ENCODE peak calls at places on chromosomes 1 and 21, in five cellular contexts. One of them, this sample, is unnamed.

GRCh38 chr21:43864313-43864805 is 664 bp upstream of the AGPAT3 start:
- DNase-seq in tibial nerve: no peak
- DNase-seq in upper lobe of right lung: peak; percentile 87
- DNase-seq in tibial artery: no peak
- DNase-seq in gastrocnemius medialis: peak; percentile 64
- DNase-seq in this sample: no peak

GRCh38 chr1:18530567-18531502 is 50.1 kb downstream of the KLHDC7A start:
- DNase-seq in tibial nerve: no peak
- DNase-seq in upper lobe of right lung: peak; percentile 23
- DNase-seq in tibial artery: no peak
- DNase-seq in gastrocnemius medialis: no peak
- DNase-seq in this sample: no peak

GRCh38 chr1:228989992-228990827 is 254.9 kb downstream of the RHOU start:
- DNase-seq in tibial nerve: peak; percentile 47
- DNase-seq in upper lobe of right lung: peak; percentile 73
- DNase-seq in tibial artery: peak; percentile 81
- DNase-seq in gastrocnemius medialis: peak; percentile 68
- DNase-seq in this sample: peak; percentile 21

GRCh38 chr1:51907079-51907702 is 28.7 kb upstream of the NRDC start:
- DNase-seq in tibial nerve: no peak
- DNase-seq in upper lobe of right lung: no peak
- DNase-seq in tibial artery: no peak
- DNase-seq in gastrocnemius medialis: no peak
- DNase-seq in this sample: no peak

GRCh38 chr1:150273310-150273709 is 720 bp downstream of the C1orf54 start:
- DNase-seq in tibial nerve: no peak
- DNase-seq in upper lobe of right lung: no peak
- DNase-seq in tibial artery: no peak
- DNase-seq in gastrocnemius medialis: no peak
- DNase-seq in this sample: no peak

GRCh38 chr1:47682198-47682597 is 244.4 kb downstream of the FOXD2 start:
- DNase-seq in tibial nerve: no peak
- DNase-seq in upper lobe of right lung: no peak
- DNase-seq in tibial artery: peak; percentile 3
- DNase-seq in gastrocnemius medialis: no peak
- DNase-seq in this sample: no peak

GRCh38 chr1:53270873-53271272 is 32.6 kb upstream of the MAGOH start:
- DNase-seq in tibial nerve: no peak
- DNase-seq in upper lobe of right lung: no peak
- DNase-seq in tibial artery: no peak
- DNase-seq in gastrocnemius medialis: no peak
- DNase-seq in this sample: no peak

GRCh38 chr21:34065015-34065414 is 8.4 kb upstream of the MRPS6 start:
- DNase-seq in tibial nerve: no peak
- DNase-seq in upper lobe of right lung: no peak
- DNase-seq in tibial artery: no peak
- DNase-seq in gastrocnemius medialis: no peak
- DNase-seq in this sample: no peak

GRCh38 chr1:235024045-235024439 is 104.6 kb downstream of the TOMM20 start:
- DNase-seq in tibial nerve: no peak
- DNase-seq in upper lobe of right lung: no peak
- DNase-seq in tibial artery: no peak
- DNase-seq in gastrocnemius medialis: no peak
- DNase-seq in this sample: no peak

GRCh38 chr1:143665606-143666005 is 306.2 kb downstream of the FAM72C start:
- DNase-seq in tibial nerve: no peak
- DNase-seq in upper lobe of right lung: no peak
- DNase-seq in tibial artery: no peak
- DNase-seq in gastrocnemius medialis: no peak
- DNase-seq in this sample: no peak

GRCh38 chr1:109927908-109928307 is 17.3 kb downstream of the CSF1 start:
- DNase-seq in tibial nerve: peak; percentile 66
- DNase-seq in upper lobe of right lung: no peak
- DNase-seq in tibial artery: peak; percentile 90
- DNase-seq in gastrocnemius medialis: peak; percentile 79
- DNase-seq in this sample: peak; percentile 47

GRCh38 chr1:99727575-99728190 is 38.8 kb downstream of the FRRS1 start:
- DNase-seq in tibial nerve: no peak
- DNase-seq in upper lobe of right lung: no peak
- DNase-seq in tibial artery: no peak
- DNase-seq in gastrocnemius medialis: no peak
- DNase-seq in this sample: no peak

GRCh38 chr1:83725735-83726360 is 273.1 kb downstream of the TTLL7 start:
- DNase-seq in tibial nerve: no peak
- DNase-seq in upper lobe of right lung: no peak
- DNase-seq in tibial artery: no peak
- DNase-seq in gastrocnemius medialis: no peak
- DNase-seq in this sample: no peak

GRCh38 chr21:17512245-17513213 is at the start of gene CXADR:
- DNase-seq in tibial nerve: no peak
- DNase-seq in upper lobe of right lung: peak; percentile 96
- DNase-seq in tibial artery: no peak
- DNase-seq in gastrocnemius medialis: no peak
- DNase-seq in this sample: no peak

GRCh38 chr1:22808846-22809501 is 98.3 kb downstream of the EPHB2 start:
- DNase-seq in tibial nerve: no peak
- DNase-seq in upper lobe of right lung: no peak
- DNase-seq in tibial artery: peak; percentile 42
- DNase-seq in gastrocnemius medialis: no peak
- DNase-seq in this sample: no peak

GRCh38 chr1:62373221-62373620 is 54.0 kb upstream of the KANK4 start:
- DNase-seq in tibial nerve: no peak
- DNase-seq in upper lobe of right lung: no peak
- DNase-seq in tibial artery: no peak
- DNase-seq in gastrocnemius medialis: no peak
- DNase-seq in this sample: no peak

GRCh38 chr1:91851130-91852010 is 34.6 kb downstream of the TGFBR3 start:
- DNase-seq in tibial nerve: peak; percentile 84
- DNase-seq in upper lobe of right lung: peak; percentile 92
- DNase-seq in tibial artery: peak; percentile 89
- DNase-seq in gastrocnemius medialis: peak; percentile 71
- DNase-seq in this sample: peak; percentile 67

GRCh38 chr1:240737268-240737667 is 125.3 kb upstream of the GREM2 start:
- DNase-seq in tibial nerve: no peak
- DNase-seq in upper lobe of right lung: no peak
- DNase-seq in tibial artery: no peak
- DNase-seq in gastrocnemius medialis: no peak
- DNase-seq in this sample: no peak

GRCh38 chr1:160826546-160826945 is 30.6 kb downstream of the LY9 start:
- DNase-seq in tibial nerve: no peak
- DNase-seq in upper lobe of right lung: no peak
- DNase-seq in tibial artery: no peak
- DNase-seq in gastrocnemius medialis: no peak
- DNase-seq in this sample: no peak

GRCh38 chr21:31132574-31133242 is 94.4 kb upstream of the KRTAP19-8 start:
- DNase-seq in tibial nerve: no peak
- DNase-seq in upper lobe of right lung: no peak
- DNase-seq in tibial artery: no peak
- DNase-seq in gastrocnemius medialis: no peak
- DNase-seq in this sample: no peak

GRCh38 chr1:24481843-24482610 is 20.6 kb upstream of the RCAN3 start:
- DNase-seq in tibial nerve: no peak
- DNase-seq in upper lobe of right lung: no peak
- DNase-seq in tibial artery: no peak
- DNase-seq in gastrocnemius medialis: no peak
- DNase-seq in this sample: no peak

GRCh38 chr21:35450830-35451229 is 401.7 kb upstream of the RUNX1 start:
- DNase-seq in tibial nerve: no peak
- DNase-seq in upper lobe of right lung: no peak
- DNase-seq in tibial artery: no peak
- DNase-seq in gastrocnemius medialis: no peak
- DNase-seq in this sample: no peak

GRCh38 chr1:84541679-84542078 is 32.6 kb downstream of the CTBS start:
- DNase-seq in tibial nerve: no peak
- DNase-seq in upper lobe of right lung: no peak
- DNase-seq in tibial artery: no peak
- DNase-seq in gastrocnemius medialis: no peak
- DNase-seq in this sample: no peak

GRCh38 chr1:210448293-210448892 is 119.7 kb downstream of the HHAT start:
- DNase-seq in tibial nerve: no peak
- DNase-seq in upper lobe of right lung: no peak
- DNase-seq in tibial artery: no peak
- DNase-seq in gastrocnemius medialis: no peak
- DNase-seq in this sample: no peak

GRCh38 chr1:153933420-153933819 is 10.6 kb upstream of the GATAD2B start:
- DNase-seq in tibial nerve: no peak
- DNase-seq in upper lobe of right lung: peak; percentile 54
- DNase-seq in tibial artery: no peak
- DNase-seq in gastrocnemius medialis: peak; percentile 10
- DNase-seq in this sample: no peak

GRCh38 chr1:91402023-91402422 is 2.6 kb downstream of the HFM1 start:
- DNase-seq in tibial nerve: no peak
- DNase-seq in upper lobe of right lung: no peak
- DNase-seq in tibial artery: no peak
- DNase-seq in gastrocnemius medialis: no peak
- DNase-seq in this sample: no peak

GRCh38 chr1:65174585-65174984 is 26.6 kb downstream of the AK4 start:
- DNase-seq in tibial nerve: peak; percentile 63
- DNase-seq in upper lobe of right lung: no peak
- DNase-seq in tibial artery: peak; percentile 86
- DNase-seq in gastrocnemius medialis: peak; percentile 62
- DNase-seq in this sample: no peak

GRCh38 chr1:51351907-51352306 is 21.5 kb upstream of the TTC39A start:
- DNase-seq in tibial nerve: no peak
- DNase-seq in upper lobe of right lung: no peak
- DNase-seq in tibial artery: no peak
- DNase-seq in gastrocnemius medialis: no peak
- DNase-seq in this sample: no peak

GRCh38 chr1:56495538-56495937 is 83.8 kb downstream of the PLPP3 start:
- DNase-seq in tibial nerve: no peak
- DNase-seq in upper lobe of right lung: no peak
- DNase-seq in tibial artery: no peak
- DNase-seq in gastrocnemius medialis: no peak
- DNase-seq in this sample: no peak
- H3K27ac ChIP-seq in tibial nerve: no peak overlapping the region
- H3K27ac ChIP-seq in upper lobe of right lung: no peak overlapping the region
- H3K27ac ChIP-seq in tibial artery: no peak overlapping the region
- H3K27ac ChIP-seq in gastrocnemius medialis: no peak overlapping the region
- H3K27ac ChIP-seq in this sample: no peak overlapping the region

GRCh38 chr21:36703626-36704280 is 4.8 kb downstream of the SIM2 start:
- DNase-seq in tibial nerve: no peak
- DNase-seq in upper lobe of right lung: peak; percentile 53
- DNase-seq in tibial artery: no peak
- DNase-seq in gastrocnemius medialis: no peak
- DNase-seq in this sample: no peak

GRCh38 chr21:36701912-36702621 is 3.2 kb downstream of the SIM2 start:
- DNase-seq in tibial nerve: no peak
- DNase-seq in upper lobe of right lung: no peak
- DNase-seq in tibial artery: no peak
- DNase-seq in gastrocnemius medialis: no peak
- DNase-seq in this sample: no peak

GRCh38 chr21:36700961-36701911 is 2.3 kb downstream of the SIM2 start:
- DNase-seq in tibial nerve: no peak
- DNase-seq in upper lobe of right lung: peak; percentile 61
- DNase-seq in tibial artery: no peak
- DNase-seq in gastrocnemius medialis: no peak
- DNase-seq in this sample: no peak

GRCh38 chr21:36703123-36703522 is 4.2 kb downstream of the SIM2 start:
- DNase-seq in tibial nerve: no peak
- DNase-seq in upper lobe of right lung: no peak
- DNase-seq in tibial artery: no peak
- DNase-seq in gastrocnemius medialis: no peak
- DNase-seq in this sample: no peak

DNA sequence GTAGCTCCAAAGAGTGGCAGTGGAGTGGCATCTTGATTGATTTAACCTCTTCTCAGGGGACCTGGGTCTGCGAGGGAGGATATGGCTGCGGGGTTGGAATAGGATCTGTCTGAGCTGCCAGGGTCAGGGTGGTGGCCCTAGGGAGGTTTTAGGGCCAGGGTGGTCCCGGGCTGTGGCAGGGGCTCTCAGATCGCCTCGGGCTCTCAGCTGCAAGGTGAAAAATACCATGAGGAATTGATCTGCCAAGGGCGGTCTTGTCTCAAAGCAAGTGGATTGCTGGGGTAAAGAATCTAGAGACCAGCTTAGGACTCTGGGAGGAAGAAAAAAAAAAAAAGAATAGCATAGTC is 3.7 kb downstream of the SIM2 start:
- DNase-seq in tibial nerve: no peak
- DNase-seq in upper lobe of right lung: no peak
- DNase-seq in tibial artery: no peak
- DNase-seq in gastrocnemius medialis: no peak
- DNase-seq in this sample: no peak
- H3K27me3 ChIP-seq in tibial nerve: peaks cover 3% of the 10 kb centered on the region
- H3K27me3 ChIP-seq in upper lobe of right lung: peaks cover 100% of the 10 kb centered on the region
- H3K27me3 ChIP-seq in tibial artery: peaks cover 3% of the 10 kb centered on the region
- H3K27me3 ChIP-seq in gastrocnemius medialis: peaks cover 28% of the 10 kb centered on the region
- H3K27me3 ChIP-seq in this sample: peaks cover 16% of the 10 kb centered on the region

DNA sequence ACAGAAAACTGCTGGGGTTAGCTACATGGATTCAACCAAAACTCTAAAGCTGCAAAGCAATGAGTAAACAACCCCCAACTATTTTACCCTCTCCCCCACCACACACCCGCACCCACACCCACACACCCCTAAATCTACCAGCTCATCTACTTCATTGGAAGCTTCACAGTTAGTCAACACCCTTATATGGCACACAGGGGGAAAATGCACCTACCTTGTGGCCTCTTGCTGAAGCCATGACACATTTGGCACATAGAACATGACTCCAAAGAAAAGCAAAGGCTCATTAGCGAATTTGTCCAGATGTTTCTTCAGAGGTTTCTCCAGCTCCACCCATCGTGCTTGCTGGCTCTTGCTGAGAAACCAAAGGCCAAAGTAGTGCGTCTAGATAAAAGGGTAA is 99.8 kb downstream of the PTPN14 start:
- DNase-seq in tibial nerve: no peak
- DNase-seq in upper lobe of right lung: no peak
- DNase-seq in tibial artery: no peak
- DNase-seq in gastrocnemius medialis: no peak
- DNase-seq in this sample: no peak
- H3K4me1 ChIP-seq in tibial nerve: no peaks in the 10 kb centered on the region
- H3K4me1 ChIP-seq in upper lobe of right lung: peaks cover 8% of the 10 kb centered on the region
- H3K4me1 ChIP-seq in tibial artery: peaks cover 25% of the 10 kb centered on the region
- H3K4me1 ChIP-seq in gastrocnemius medialis: peaks cover 61% of the 10 kb centered on the region
- H3K4me1 ChIP-seq in this sample: peaks cover 24% of the 10 kb centered on the region

GRCh38 chr1:203538726-203539125 is 44.8 kb downstream of the OPTC start:
- DNase-seq in tibial nerve: no peak
- DNase-seq in upper lobe of right lung: peak; percentile 6
- DNase-seq in tibial artery: no peak
- DNase-seq in gastrocnemius medialis: no peak
- DNase-seq in this sample: no peak
- H3K27ac ChIP-seq in tibial nerve: no peak overlapping the region
- H3K27ac ChIP-seq in upper lobe of right lung: peak overlapping the region; percentile 66
- H3K27ac ChIP-seq in tibial artery: no peak overlapping the region
- H3K27ac ChIP-seq in gastrocnemius medialis: no peak overlapping the region
- H3K27ac ChIP-seq in this sample: peak overlapping the region; percentile 59

GRCh38 chr1:205458777-205459566 is 3.1 kb upstream of the BLACAT1 start:
- DNase-seq in tibial nerve: no peak
- DNase-seq in upper lobe of right lung: peak; percentile 55
- DNase-seq in tibial artery: no peak
- DNase-seq in gastrocnemius medialis: no peak
- DNase-seq in this sample: no peak

GRCh38 chr1:205456383-205456867 is 580 bp upstream of the BLACAT1 start:
- DNase-seq in tibial nerve: no peak
- DNase-seq in upper lobe of right lung: no peak
- DNase-seq in tibial artery: no peak
- DNase-seq in gastrocnemius medialis: no peak
- DNase-seq in this sample: no peak

GRCh38 chr1:205454903-205455335 is 926 bp downstream of the BLACAT1 start:
- DNase-seq in tibial nerve: no peak
- DNase-seq in upper lobe of right lung: no peak
- DNase-seq in tibial artery: no peak
- DNase-seq in gastrocnemius medialis: no peak
- DNase-seq in this sample: no peak

GRCh38 chr1:205455581-205456382 is at the start of gene BLACAT1:
- DNase-seq in tibial nerve: no peak
- DNase-seq in upper lobe of right lung: no peak
- DNase-seq in tibial artery: no peak
- DNase-seq in gastrocnemius medialis: no peak
- DNase-seq in this sample: no peak

GRCh38 chr1:205456868-205457724 is 1.3 kb upstream of the BLACAT1 start:
- DNase-seq in tibial nerve: no peak
- DNase-seq in upper lobe of right lung: no peak
- DNase-seq in tibial artery: no peak
- DNase-seq in gastrocnemius medialis: no peak
- DNase-seq in this sample: no peak
- H3K27me3 ChIP-seq in tibial nerve: peaks cover 4% of the 10 kb centered on the region
- H3K27me3 ChIP-seq in upper lobe of right lung: peaks cover 77% of the 10 kb centered on the region
- H3K27me3 ChIP-seq in tibial artery: no peaks in the 10 kb centered on the region
- H3K27me3 ChIP-seq in gastrocnemius medialis: peaks cover 67% of the 10 kb centered on the region
- H3K27me3 ChIP-seq in this sample: peaks cover 16% of the 10 kb centered on the region